ENCODE peak calls at places on chromosomes 7 and 10, in nine cellular contexts. One of them, this sample, is unnamed.
A peak's percentile ranks its signal among the peaks of the same experiment; 100 is the strongest.

GRCh38 chr7:99563650-99564049 is 5.2 kb downstream of the ZNF655 start:
- DNase-seq in HS-27A: peak; percentile 75
- DNase-seq in left lobe of liver: no peak
- DNase-seq in Right ventricle myocardium superior: no peak
- DNase-seq in Caki2: peak; percentile 26
- DNase-seq in effector CD8-positive, alpha-beta T cell: no peak
- DNase-seq in GM04504: peak; percentile 66
- DNase-seq in CD4-positive, alpha-beta T cell: no peak
- DNase-seq in MM.1S: no peak
- DNase-seq in this sample: no peak

GRCh38 chr10:117568226-117568625 is 25.7 kb downstream of the EMX2 start:
- DNase-seq in HS-27A: no peak
- DNase-seq in left lobe of liver: no peak
- DNase-seq in Right ventricle myocardium superior: no peak
- DNase-seq in Caki2: no peak
- DNase-seq in effector CD8-positive, alpha-beta T cell: no peak
- DNase-seq in GM04504: peak; percentile 20
- DNase-seq in CD4-positive, alpha-beta T cell: no peak
- DNase-seq in MM.1S: no peak
- DNase-seq in this sample: no peak

GRCh38 chr7:1537631-1538412 is 7.3 kb downstream of the MAFK start:
- DNase-seq in HS-27A: peak; percentile 98
- DNase-seq in left lobe of liver: peak; percentile 88
- DNase-seq in Right ventricle myocardium superior: peak; percentile 95
- DNase-seq in Caki2: peak; percentile 99
- DNase-seq in effector CD8-positive, alpha-beta T cell: peak; percentile 22
- DNase-seq in GM04504: peak; percentile 62
- DNase-seq in CD4-positive, alpha-beta T cell: no peak
- DNase-seq in MM.1S: no peak
- DNase-seq in this sample: peak; percentile 93

GRCh38 chr7:148367701-148368475 is 222.7 kb upstream of the C7orf33 start:
- DNase-seq in HS-27A: no peak
- DNase-seq in left lobe of liver: no peak
- DNase-seq in Right ventricle myocardium superior: no peak
- DNase-seq in Caki2: no peak
- DNase-seq in effector CD8-positive, alpha-beta T cell: no peak
- DNase-seq in GM04504: no peak
- DNase-seq in CD4-positive, alpha-beta T cell: no peak
- DNase-seq in MM.1S: no peak
- DNase-seq in this sample: no peak

GRCh38 chr7:64884913-64885370 is 18.1 kb upstream of the ZNF273 start:
- DNase-seq in HS-27A: no peak
- DNase-seq in left lobe of liver: peak; percentile 31
- DNase-seq in Right ventricle myocardium superior: no peak
- DNase-seq in Caki2: no peak
- DNase-seq in effector CD8-positive, alpha-beta T cell: no peak
- DNase-seq in GM04504: no peak
- DNase-seq in CD4-positive, alpha-beta T cell: no peak
- DNase-seq in MM.1S: no peak
- DNase-seq in this sample: no peak

GRCh38 chr10:102676916-102677315 is 32.6 kb downstream of the TRIM8 start:
- DNase-seq in HS-27A: no peak
- DNase-seq in left lobe of liver: no peak
- DNase-seq in Right ventricle myocardium superior: no peak
- DNase-seq in Caki2: no peak
- DNase-seq in effector CD8-positive, alpha-beta T cell: no peak
- DNase-seq in GM04504: no peak
- DNase-seq in CD4-positive, alpha-beta T cell: no peak
- DNase-seq in MM.1S: no peak
- DNase-seq in this sample: no peak

GRCh38 chr7:15684834-15685233 is 1.6 kb downstream of the MEOX2 start:
- DNase-seq in HS-27A: peak; percentile 14
- DNase-seq in left lobe of liver: no peak
- DNase-seq in Right ventricle myocardium superior: peak; percentile 49
- DNase-seq in Caki2: no peak
- DNase-seq in effector CD8-positive, alpha-beta T cell: no peak
- DNase-seq in GM04504: no peak
- DNase-seq in CD4-positive, alpha-beta T cell: no peak
- DNase-seq in MM.1S: no peak
- DNase-seq in this sample: peak; percentile 21

GRCh38 chr7:77887567-77887966 is 89.0 kb downstream of the PHTF2 start:
- DNase-seq in HS-27A: no peak
- DNase-seq in left lobe of liver: no peak
- DNase-seq in Right ventricle myocardium superior: no peak
- DNase-seq in Caki2: peak; percentile 40
- DNase-seq in effector CD8-positive, alpha-beta T cell: no peak
- DNase-seq in GM04504: peak; percentile 64
- DNase-seq in CD4-positive, alpha-beta T cell: no peak
- DNase-seq in MM.1S: no peak
- DNase-seq in this sample: no peak

GRCh38 chr10:2043379-2043778 is 306.1 kb upstream of the ADARB2 start:
- DNase-seq in HS-27A: no peak
- DNase-seq in left lobe of liver: no peak
- DNase-seq in Right ventricle myocardium superior: no peak
- DNase-seq in Caki2: no peak
- DNase-seq in effector CD8-positive, alpha-beta T cell: no peak
- DNase-seq in GM04504: no peak
- DNase-seq in CD4-positive, alpha-beta T cell: no peak
- DNase-seq in MM.1S: no peak
- DNase-seq in this sample: no peak